ENCODE peak calls at places on chromosomes 12 and 14, in seven cellular contexts. One of them, this sample, is unnamed.

GRCh38 chr12:27284751-27285150 is 40.7 kb downstream of the STK38L start:
- DNase-seq in hepatocyte: no peak
- DNase-seq in HCT116: no peak
- DNase-seq in PC-9: no peak
- DNase-seq in A673: no peak
- DNase-seq in endothelial cell of umbilical vein: peak; percentile 92
- DNase-seq in GM23248: peak; percentile 85
- DNase-seq in this sample: peak; percentile 93

GRCh38 chr12:31265722-31266121 is 60.2 kb downstream of the SINHCAF start:
- DNase-seq in hepatocyte: no peak
- DNase-seq in HCT116: no peak
- DNase-seq in PC-9: no peak
- DNase-seq in A673: no peak
- DNase-seq in endothelial cell of umbilical vein: no peak
- DNase-seq in GM23248: no peak
- DNase-seq in this sample: no peak

GRCh38 chr14:70416322-70416716 is 571 bp downstream of the SYNJ2BP start:
- DNase-seq in hepatocyte: no peak
- DNase-seq in HCT116: no peak
- DNase-seq in PC-9: no peak
- DNase-seq in A673: peak; percentile 14
- DNase-seq in endothelial cell of umbilical vein: no peak
- DNase-seq in GM23248: peak; percentile 58
- DNase-seq in this sample: peak; percentile 9

GRCh38 chr12:105083041-105083440 is 1.2 kb downstream of the ALDH1L2 start:
- DNase-seq in hepatocyte: no peak
- DNase-seq in HCT116: no peak
- DNase-seq in PC-9: no peak
- DNase-seq in A673: no peak
- DNase-seq in endothelial cell of umbilical vein: no peak
- DNase-seq in GM23248: peak; percentile 51
- DNase-seq in this sample: peak; percentile 17

GRCh38 chr12:51326762-51327439 is 2.9 kb upstream of the BIN2 start:
- DNase-seq in hepatocyte: no peak
- DNase-seq in HCT116: no peak
- DNase-seq in PC-9: peak; percentile 53
- DNase-seq in A673: peak; percentile 23
- DNase-seq in endothelial cell of umbilical vein: peak; percentile 26
- DNase-seq in GM23248: peak; percentile 79
- DNase-seq in this sample: peak; percentile 78

GRCh38 chr12:48787791-48788521 is 933 bp downstream of the ADCY6 start:
- DNase-seq in hepatocyte: no peak
- DNase-seq in HCT116: no peak
- DNase-seq in PC-9: no peak
- DNase-seq in A673: no peak
- DNase-seq in endothelial cell of umbilical vein: no peak
- DNase-seq in GM23248: peak; percentile 44
- DNase-seq in this sample: no peak

GRCh38 chr14:39426605-39427004 is 5.6 kb downstream of the FBXO33 start:
- DNase-seq in hepatocyte: peak; percentile 26
- DNase-seq in HCT116: no peak
- DNase-seq in PC-9: no peak
- DNase-seq in A673: peak; percentile 39
- DNase-seq in endothelial cell of umbilical vein: peak; percentile 77
- DNase-seq in GM23248: peak; percentile 80
- DNase-seq in this sample: peak; percentile 58

GRCh38 chr14:40652089-40652691 is 954.5 kb upstream of the LRFN5 start:
- DNase-seq in hepatocyte: no peak
- DNase-seq in HCT116: no peak
- DNase-seq in PC-9: no peak
- DNase-seq in A673: no peak
- DNase-seq in endothelial cell of umbilical vein: no peak
- DNase-seq in GM23248: no peak
- DNase-seq in this sample: no peak

GRCh38 chr14:97634786-97635185 is 837.6 kb downstream of the VRK1 start:
- DNase-seq in hepatocyte: no peak
- DNase-seq in HCT116: no peak
- DNase-seq in PC-9: no peak
- DNase-seq in A673: peak; percentile 67
- DNase-seq in endothelial cell of umbilical vein: no peak
- DNase-seq in GM23248: peak; percentile 23
- DNase-seq in this sample: no peak

GRCh38 chr12:79238246-79238645 is 373.7 kb downstream of the SYT1 start:
- DNase-seq in hepatocyte: no peak
- DNase-seq in HCT116: no peak
- DNase-seq in PC-9: no peak
- DNase-seq in A673: no peak
- DNase-seq in endothelial cell of umbilical vein: no peak
- DNase-seq in GM23248: no peak
- DNase-seq in this sample: peak; percentile 38

GRCh38 chr14:64645220-64645891 is 58.9 kb upstream of the PLEKHG3 start:
- DNase-seq in hepatocyte: peak; percentile 74
- DNase-seq in HCT116: no peak
- DNase-seq in PC-9: no peak
- DNase-seq in A673: peak; percentile 97
- DNase-seq in endothelial cell of umbilical vein: peak; percentile 57
- DNase-seq in GM23248: peak; percentile 98
- DNase-seq in this sample: peak; percentile 87

GRCh38 chr12:81381951-81382350 is 304.1 kb downstream of the ACSS3 start:
- DNase-seq in hepatocyte: no peak
- DNase-seq in HCT116: no peak
- DNase-seq in PC-9: no peak
- DNase-seq in A673: no peak
- DNase-seq in endothelial cell of umbilical vein: no peak
- DNase-seq in GM23248: no peak
- DNase-seq in this sample: no peak

GRCh38 chr14:74882103-74882920 is 596 bp downstream of the DLST start:
- DNase-seq in hepatocyte: peak; percentile 65
- DNase-seq in HCT116: no peak
- DNase-seq in PC-9: no peak
- DNase-seq in A673: peak; percentile 50
- DNase-seq in endothelial cell of umbilical vein: peak; percentile 70
- DNase-seq in GM23248: peak; percentile 90
- DNase-seq in this sample: peak; percentile 51

GRCh38 chr14:56310643-56311042 is 192.4 kb downstream of the PELI2 start:
- DNase-seq in hepatocyte: no peak
- DNase-seq in HCT116: no peak
- DNase-seq in PC-9: no peak
- DNase-seq in A673: no peak
- DNase-seq in endothelial cell of umbilical vein: peak; percentile 27
- DNase-seq in GM23248: no peak
- DNase-seq in this sample: peak; percentile 75

GRCh38 chr14:54781936-54782802 is 120.5 kb downstream of the GCH1 start:
- DNase-seq in hepatocyte: no peak
- DNase-seq in HCT116: no peak
- DNase-seq in PC-9: no peak
- DNase-seq in A673: no peak
- DNase-seq in endothelial cell of umbilical vein: no peak
- DNase-seq in GM23248: no peak
- DNase-seq in this sample: peak; percentile 24

GRCh38 chr12:87848248-87848868 is 180.8 kb downstream of the C12orf50 start:
- DNase-seq in hepatocyte: peak; percentile 78
- DNase-seq in HCT116: peak; percentile 54
- DNase-seq in PC-9: peak; percentile 2
- DNase-seq in A673: peak; percentile 68
- DNase-seq in endothelial cell of umbilical vein: peak; percentile 73
- DNase-seq in GM23248: peak; percentile 67
- DNase-seq in this sample: peak; percentile 84

GRCh38 chr12:108231109-108231905 is 102.2 kb downstream of the WSCD2 start:
- DNase-seq in hepatocyte: no peak
- DNase-seq in HCT116: no peak
- DNase-seq in PC-9: no peak
- DNase-seq in A673: no peak
- DNase-seq in endothelial cell of umbilical vein: no peak
- DNase-seq in GM23248: no peak
- DNase-seq in this sample: no peak

GRCh38 chr12:108232565-108232964 is 103.5 kb downstream of the WSCD2 start:
- DNase-seq in hepatocyte: no peak
- DNase-seq in HCT116: peak; percentile 6
- DNase-seq in PC-9: no peak
- DNase-seq in A673: no peak
- DNase-seq in endothelial cell of umbilical vein: no peak
- DNase-seq in GM23248: no peak
- DNase-seq in this sample: no peak

GRCh38 chr12:108228746-108229145 is 99.7 kb downstream of the WSCD2 start:
- DNase-seq in hepatocyte: no peak
- DNase-seq in HCT116: no peak
- DNase-seq in PC-9: no peak
- DNase-seq in A673: no peak
- DNase-seq in endothelial cell of umbilical vein: no peak
- DNase-seq in GM23248: no peak
- DNase-seq in this sample: no peak

GRCh38 chr12:108234155-108234554 is 105.0 kb downstream of the CMKLR1 start:
- DNase-seq in hepatocyte: no peak
- DNase-seq in HCT116: no peak
- DNase-seq in PC-9: no peak
- DNase-seq in A673: peak; percentile 17
- DNase-seq in endothelial cell of umbilical vein: peak; percentile 3
- DNase-seq in GM23248: peak; percentile 40
- DNase-seq in this sample: peak; percentile 0

GRCh38 chr12:108231909-108232434 is 102.9 kb downstream of the WSCD2 start:
- DNase-seq in hepatocyte: no peak
- DNase-seq in HCT116: no peak
- DNase-seq in PC-9: no peak
- DNase-seq in A673: no peak
- DNase-seq in endothelial cell of umbilical vein: no peak
- DNase-seq in GM23248: no peak
- DNase-seq in this sample: no peak
- TF ChIP-seq EZH2 in hepatocyte: no peak
- TF ChIP-seq EZH2 in HCT116: no peak
- TF ChIP-seq EZH2 in PC-9: no peak
- TF ChIP-seq EZH2 in A673: no peak
- TF ChIP-seq EZH2 in endothelial cell of umbilical vein: no peak
- TF ChIP-seq EZH2 in GM23248: no peak
- TF ChIP-seq EZH2 in this sample: no peak

DNA sequence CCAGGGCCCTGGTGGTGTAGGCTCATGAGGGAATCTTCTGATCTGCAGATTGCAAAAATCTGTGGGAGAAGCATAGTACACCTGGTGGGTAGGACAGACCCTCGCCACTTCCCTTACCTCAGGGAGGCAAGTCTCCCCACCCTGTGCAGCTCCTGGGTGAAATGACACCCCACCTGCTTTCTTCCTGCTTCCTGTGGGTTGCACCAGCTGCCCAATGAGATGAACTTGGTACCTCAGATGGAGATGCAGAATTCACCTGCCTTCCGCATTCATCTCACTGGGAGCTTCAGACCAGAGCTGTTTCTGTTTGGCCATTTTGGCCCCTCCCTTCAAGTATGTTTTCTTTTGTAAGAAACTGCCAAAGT is 4.7 kb downstream of the CLEC2D start:
- DNase-seq in hepatocyte: no peak
- DNase-seq in HCT116: no peak
- DNase-seq in PC-9: no peak
- DNase-seq in A673: no peak
- DNase-seq in endothelial cell of umbilical vein: no peak
- DNase-seq in GM23248: no peak
- DNase-seq in this sample: no peak
- H3K27ac ChIP-seq in hepatocyte: peak overlapping the region; percentile 31
- H3K27ac ChIP-seq in HCT116: peak overlapping the region; percentile 7
- H3K27ac ChIP-seq in PC-9: peak overlapping the region; percentile 79
- H3K27ac ChIP-seq in A673: no peak overlapping the region
- H3K27ac ChIP-seq in endothelial cell of umbilical vein: no peak overlapping the region
- H3K27ac ChIP-seq in GM23248: no peak overlapping the region
- H3K27ac ChIP-seq in this sample: no peak overlapping the region

DNA sequence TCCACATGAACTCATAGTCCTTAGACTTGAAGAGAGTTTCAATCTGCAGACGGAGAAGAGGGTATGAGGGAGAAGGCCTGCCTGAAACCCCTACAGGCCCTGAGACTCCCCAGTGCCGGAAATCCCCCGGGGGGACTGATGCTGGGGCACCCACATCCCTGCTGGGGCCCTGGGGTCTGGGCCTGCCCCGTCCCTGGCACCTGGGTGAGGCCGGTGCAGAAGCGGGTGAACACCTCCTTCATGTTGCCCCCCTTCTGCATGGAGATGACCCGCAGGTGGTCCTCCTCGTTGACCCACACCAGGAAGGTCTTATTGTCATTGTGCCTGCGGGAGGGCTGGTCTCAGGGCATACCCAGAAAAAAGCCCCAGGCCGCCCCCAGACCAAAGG is 2.4 kb downstream of the CKB start:
- DNase-seq in hepatocyte: peak; percentile 8
- DNase-seq in HCT116: no peak
- DNase-seq in PC-9: no peak
- DNase-seq in A673: no peak
- DNase-seq in endothelial cell of umbilical vein: no peak
- DNase-seq in GM23248: no peak
- DNase-seq in this sample: no peak
- H3K4me1 ChIP-seq in hepatocyte: peaks cover 47% of the 10 kb centered on the region
- H3K4me1 ChIP-seq in HCT116: peaks cover 45% of the 10 kb centered on the region
- H3K4me1 ChIP-seq in PC-9: peaks cover 11% of the 10 kb centered on the region
- H3K4me1 ChIP-seq in A673: peaks cover 18% of the 10 kb centered on the region
- H3K4me1 ChIP-seq in endothelial cell of umbilical vein: peaks cover 14% of the 10 kb centered on the region
- H3K4me1 ChIP-seq in GM23248: peaks cover 11% of the 10 kb centered on the region
- H3K4me1 ChIP-seq in this sample: peaks cover 16% of the 10 kb centered on the region

GRCh38 chr12:125187780-125188741 is 122.8 kb downstream of the AACS start:
- DNase-seq in hepatocyte: no peak
- DNase-seq in HCT116: no peak
- DNase-seq in PC-9: no peak
- DNase-seq in A673: peak; percentile 26
- DNase-seq in endothelial cell of umbilical vein: no peak
- DNase-seq in GM23248: no peak
- DNase-seq in this sample: no peak
- TF ChIP-seq EZH2 in hepatocyte: no peak
- TF ChIP-seq EZH2 in HCT116: no peak
- TF ChIP-seq EZH2 in PC-9: no peak
- TF ChIP-seq EZH2 in A673: peak; percentile 40
- TF ChIP-seq EZH2 in endothelial cell of umbilical vein: peak; percentile 83
- TF ChIP-seq EZH2 in GM23248: peak; percentile 93
- TF ChIP-seq EZH2 in this sample: peak; percentile 91

GRCh38 chr12:57058454-57058853 is 8.5 kb upstream of the MYO1A start:
- DNase-seq in hepatocyte: no peak
- DNase-seq in HCT116: no peak
- DNase-seq in PC-9: no peak
- DNase-seq in A673: no peak
- DNase-seq in endothelial cell of umbilical vein: no peak
- DNase-seq in GM23248: no peak
- DNase-seq in this sample: no peak
- H3K27ac ChIP-seq in hepatocyte: no peak overlapping the region
- H3K27ac ChIP-seq in HCT116: no peak overlapping the region
- H3K27ac ChIP-seq in PC-9: no peak overlapping the region
- H3K27ac ChIP-seq in A673: no peak overlapping the region
- H3K27ac ChIP-seq in endothelial cell of umbilical vein: no peak overlapping the region
- H3K27ac ChIP-seq in GM23248: no peak overlapping the region
- H3K27ac ChIP-seq in this sample: no peak overlapping the region

This sample was measured in fibroblast of lung.